ENCODE peak calls at places on chromosomes 11 and 22, in ten cellular contexts. M is stomach, T is suprapubic skin, W is SK-N-SH, S is esophagus muscularis mucosa, G is sigmoid colon, E is HepG2, Q is H1, U is K562, D is GM12878. N is an unnamed sample.

GRCh38 chr11:36361472-36361871 is 65.4 kb downstream of the PRR5L start:
- DNase-seq in M (no peak), T (no peak), W (no peak), S (no peak), G (no peak), E (no peak), Q (no peak), U (no peak), D (no peak), N (no peak)

GRCh38 chr11:70381872-70382842 is 16.2 kb upstream of the CTTN start:
- DNase-seq in M (no peak), T (no peak), W (no peak), S (no peak), G (peak), E (no peak), Q (no peak), U (peak), D (no peak), N (no peak)

GRCh38 chr11:60951909-60952741 is at the start of gene SLC15A3:
- DNase-seq in M (peak), T (no peak), W (no peak), S (no peak), G (peak), E (no peak), Q (peak), U (no peak), D (peak), N (peak)

GRCh38 chr11:116454020-116454645 is 318.7 kb downstream of the BUD13 start:
- DNase-seq in M (peak), T (no peak), W (peak), S (no peak), G (peak), E (peak), Q (peak), U (peak), D (no peak), N (peak)

GRCh38 chr11:72696866-72697428 is 22.7 kb upstream of the PDE2A start:
- DNase-seq in M (peak), T (peak), W (no peak), S (no peak), G (peak), E (no peak), Q (peak), U (peak), D (no peak), N (no peak)

GRCh38 chr11:65606876-65607613 is 7.0 kb downstream of the MAP3K11 start:
- DNase-seq in M (peak), T (peak), W (peak), S (peak), G (peak), E (no peak), Q (peak), U (peak), D (no peak), N (peak)

GRCh38 chr11:128422576-128423370 is 164.6 kb downstream of the ETS1 start:
- DNase-seq in M (peak), T (no peak), W (peak), S (no peak), G (no peak), E (no peak), Q (no peak), U (no peak), D (no peak), N (peak)

GRCh38 chr11:133269272-133269671 is 263.0 kb downstream of the OPCML start:
- DNase-seq in M (no peak), T (no peak), W (no peak), S (no peak), G (no peak), E (no peak), Q (no peak), U (no peak), D (peak), N (no peak)

GRCh38 chr11:86421976-86422770 is 47.5 kb downstream of the CCDC81 start:
- DNase-seq in M (no peak), T (no peak), W (no peak), S (no peak), G (no peak), E (no peak), Q (no peak), U (no peak), D (no peak), N (no peak)

GRCh38 chr11:22162754-22163153 is 30.1 kb upstream of the ANO5 start:
- DNase-seq in M (no peak), T (no peak), W (no peak), S (no peak), G (no peak), E (no peak), Q (no peak), U (no peak), D (no peak), N (no peak)

GRCh38 chr11:6022954-6023353 is 7.6 kb downstream of the OR56A1 start:
- DNase-seq in M (no peak), T (no peak), W (no peak), S (no peak), G (no peak), E (peak), Q (no peak), U (peak), D (peak), N (no peak)

GRCh38 chr22:49614966-49615965 is 212.4 kb downstream of the BRD1 start:
- DNase-seq in M (no peak), T (no peak), W (no peak), S (no peak), G (peak), E (no peak), Q (no peak), U (no peak), D (no peak), N (no peak)

GRCh38 chr11:120964857-120965256 is 59.0 kb upstream of the TBCEL start:
- DNase-seq in M (no peak), T (no peak), W (no peak), S (no peak), G (no peak), E (no peak), Q (no peak), U (no peak), D (no peak), N (no peak)

GRCh38 chr11:77202941-77203900 is 75.2 kb downstream of the MYO7A start:
- DNase-seq in M (peak), T (peak), W (no peak), S (no peak), G (peak), E (no peak), Q (no peak), U (no peak), D (no peak), N (peak)

GRCh38 chr11:59901306-59901705 is 22.7 kb downstream of the OOSP3 start:
- DNase-seq in M (no peak), T (no peak), W (no peak), S (no peak), G (no peak), E (no peak), Q (no peak), U (no peak), D (no peak), N (no peak)

GRCh38 chr11:13963949-13964770 is 1.6 kb downstream of the SPON1 start:
- DNase-seq in M (no peak), T (no peak), W (peak), S (no peak), G (no peak), E (no peak), Q (peak), U (no peak), D (no peak), N (peak)

GRCh38 chr22:44729391-44730012 is 22.9 kb upstream of the ARHGAP8 start:
- DNase-seq in M (no peak), T (no peak), W (peak), S (no peak), G (peak), E (no peak), Q (peak), U (no peak), D (no peak), N (no peak)

GRCh38 chr22:44730034-44730433 is 22.3 kb upstream of the ARHGAP8 start:
- DNase-seq in M (no peak), T (no peak), W (no peak), S (no peak), G (no peak), E (no peak), Q (peak), U (no peak), D (no peak), N (no peak)

GRCh38 chr22:44727148-44727547 is 25.1 kb downstream of the PRR5 start:
- DNase-seq in M (no peak), T (no peak), W (peak), S (no peak), G (no peak), E (no peak), Q (no peak), U (no peak), D (no peak), N (no peak)

GRCh38 chr22:44727709-44728108 is 24.7 kb upstream of the ARHGAP8 start:
- DNase-seq in M (no peak), T (no peak), W (peak), S (no peak), G (no peak), E (no peak), Q (no peak), U (no peak), D (no peak), N (no peak)

GRCh38 chr22:44728761-44729261 is 23.6 kb upstream of the ARHGAP8 start:
- DNase-seq in M (no peak), T (no peak), W (peak), S (no peak), G (peak), E (no peak), Q (no peak), U (no peak), D (no peak), N (no peak)
- TF ChIP-seq POLR2AphosphoS5 in M (no peak), T (no peak), W (no peak), S (no peak), G (no peak), E (no peak), Q (no peak), U (no peak), D (no peak), N (no peak)

GRCh38 chr11:68969386-68969785 is 11.4 kb downstream of the MRGPRD start:
- DNase-seq in M (no peak), T (peak), W (no peak), S (no peak), G (peak), E (no peak), Q (peak), U (no peak), D (no peak), N (no peak)

GRCh38 chr11:68963779-68964178 is 17.0 kb downstream of the MRGPRD start:
- DNase-seq in M (no peak), T (peak), W (no peak), S (peak), G (peak), E (no peak), Q (no peak), U (no peak), D (no peak), N (peak)

GRCh38 chr11:68966894-68967780 is 13.6 kb downstream of the MRGPRD start:
- DNase-seq in M (no peak), T (peak), W (no peak), S (no peak), G (no peak), E (no peak), Q (no peak), U (no peak), D (no peak), N (no peak)

GRCh38 chr11:68968306-68969255 is 12.2 kb downstream of the MRGPRD start:
- DNase-seq in M (no peak), T (peak), W (no peak), S (no peak), G (peak), E (no peak), Q (no peak), U (no peak), D (no peak), N (peak)

GRCh38 chr11:68965901-68966868 is 14.6 kb downstream of the MRGPRD start:
- DNase-seq in M (no peak), T (peak), W (no peak), S (no peak), G (peak), E (no peak), Q (no peak), U (no peak), D (no peak), N (no peak)
- TF ChIP-seq EP300 in M (no peak), T (no peak), W (no peak), S (no peak), G (no peak), E (no peak), Q (no peak), U (no peak), D (no peak), N (no peak)

DNA sequence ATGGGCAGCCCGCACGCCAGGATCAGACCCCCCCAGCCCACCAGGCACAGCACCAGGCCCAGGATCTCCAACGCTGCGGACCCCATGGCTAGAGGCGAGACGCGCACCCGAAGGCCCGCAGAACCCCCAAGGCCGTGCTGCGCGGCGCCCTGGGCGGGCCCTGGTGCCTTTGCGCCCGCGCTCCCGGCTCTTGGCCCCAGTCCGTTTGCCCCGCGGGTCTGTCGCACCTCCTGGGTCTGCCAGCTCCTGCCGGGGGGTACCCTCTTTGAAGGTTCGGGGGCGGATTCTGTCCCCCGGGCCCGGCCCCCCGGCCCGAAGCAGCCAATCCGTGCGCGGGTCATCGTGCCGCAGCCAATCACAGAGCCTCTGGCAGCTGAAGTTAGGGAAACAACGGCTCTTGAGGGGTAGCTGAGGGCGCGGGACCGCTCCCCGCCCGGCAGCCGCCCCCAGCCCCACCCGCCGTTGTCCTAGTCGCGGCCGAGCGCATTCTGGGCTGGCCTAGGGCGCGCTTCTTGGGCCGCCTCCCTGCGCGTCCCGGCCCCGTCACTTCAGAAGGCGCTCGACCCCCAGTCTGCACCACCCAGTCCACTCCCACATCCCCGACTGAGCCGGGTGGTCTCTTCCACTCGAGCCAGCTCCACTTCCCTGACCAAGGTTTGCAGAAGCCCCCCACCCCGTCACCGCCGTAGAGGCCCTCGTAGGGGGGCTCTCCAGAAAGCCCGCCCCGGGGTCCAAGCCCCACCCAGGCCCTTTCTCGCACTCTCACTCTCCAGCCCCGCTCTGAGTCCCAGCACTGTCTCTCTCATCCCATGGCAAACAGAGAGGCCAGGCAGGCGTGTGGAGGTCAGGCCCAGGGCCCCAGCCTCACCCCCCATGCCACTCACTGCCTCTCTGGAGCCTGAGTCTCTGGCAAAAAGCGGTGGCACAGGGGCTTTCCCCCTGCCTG is at the start of gene CLDN5:
- DNase-seq in M (no peak), T (peak), W (peak), S (no peak), G (no peak), E (no peak), Q (peak), U (peak), D (no peak), N (no peak)
- H3K27ac ChIP-seq in M (peak), T (peak), W (no peak), S (peak), G (peak), E (no peak), Q (no peak), U (no peak), D (no peak), N (peak)

GRCh38 chr22:45804986-45805325 is 133.3 kb downstream of the ATXN10 start:
- DNase-seq in M (no peak), T (no peak), W (no peak), S (no peak), G (no peak), E (peak), Q (no peak), U (no peak), D (no peak), N (no peak)
- TF ChIP-seq POLR2AphosphoS5 in M (no peak), T (no peak), W (no peak), S (no peak), G (no peak), E (no peak), Q (no peak), U (no peak), D (no peak), N (no peak)

N was measured in transverse colon.